ENCODE peak calls at places on chromosomes 11 and 22, in four cellular contexts. O is HepG2, T is GM12878, M is K562. W is an unnamed sample.

GRCh38 chr11:85685131-85685819 is 720 bp downstream of the CCDC89 start:
- DNase-seq in O (no peak), T (no peak), M (no peak), W (peak; percentile 12)

GRCh38 chr11:116772443-116773202 is at the start of gene BUD13:
- DNase-seq in O (peak; percentile 78), M (peak; percentile 93), T (peak; percentile 60), W (peak; percentile 90)

GRCh38 chr22:50473088-50473487 is 1.7 kb downstream of the SBF1 start:
- DNase-seq in M (peak; percentile 46), O (peak; percentile 35), T (no peak), W (peak; percentile 68)

GRCh38 chr22:39435616-39436015 is 21.2 kb upstream of the MGAT3 start:
- DNase-seq in T (no peak), O (no peak), M (no peak), W (no peak)

GRCh38 chr11:117442869-117443239 is 115.2 kb downstream of the CEP164 start:
- DNase-seq in T (no peak), O (no peak), M (no peak), W (no peak)

GRCh38 chr11:1739576-1739975 is 10.8 kb downstream of the IFITM10 start:
- DNase-seq in O (no peak), T (no peak), M (no peak), W (no peak)

GRCh38 chr11:102733232-102733875 is 8.6 kb upstream of the MMP8 start:
- DNase-seq in M (peak; percentile 78), T (no peak), O (peak; percentile 60), W (peak; percentile 78)

GRCh38 chr22:25402501-25403283 is 161.8 kb upstream of the GRK3 start:
- DNase-seq in O (peak; percentile 95), M (peak; percentile 9), T (no peak), W (no peak)

GRCh38 chr22:47175151-47175760 is 412.8 kb downstream of the TBC1D22A start:
- DNase-seq in O (no peak), M (no peak), T (no peak), W (no peak)

GRCh38 chr11:36594316-36594989 is at the start of gene IFTAP:
- DNase-seq in M (peak; percentile 83), O (peak; percentile 90), T (no peak), W (peak; percentile 82)

GRCh38 chr11:120911943-120912342 is 112.0 kb upstream of the TBCEL start:
- DNase-seq in O (no peak), T (no peak), M (no peak), W (no peak)

GRCh38 chr11:120912915-120913314 is 111.0 kb upstream of the TBCEL start:
- DNase-seq in T (no peak), M (no peak), O (no peak), W (no peak)

GRCh38 chr11:120912504-120912903 is 111.4 kb upstream of the TBCEL start:
- DNase-seq in M (peak; percentile 26), T (no peak), O (peak; percentile 36), W (peak; percentile 36)

GRCh38 chr11:120917536-120918239 is 106.2 kb upstream of the TBCEL start:
- DNase-seq in M (no peak), T (peak; percentile 12), O (no peak), W (no peak)

DNA sequence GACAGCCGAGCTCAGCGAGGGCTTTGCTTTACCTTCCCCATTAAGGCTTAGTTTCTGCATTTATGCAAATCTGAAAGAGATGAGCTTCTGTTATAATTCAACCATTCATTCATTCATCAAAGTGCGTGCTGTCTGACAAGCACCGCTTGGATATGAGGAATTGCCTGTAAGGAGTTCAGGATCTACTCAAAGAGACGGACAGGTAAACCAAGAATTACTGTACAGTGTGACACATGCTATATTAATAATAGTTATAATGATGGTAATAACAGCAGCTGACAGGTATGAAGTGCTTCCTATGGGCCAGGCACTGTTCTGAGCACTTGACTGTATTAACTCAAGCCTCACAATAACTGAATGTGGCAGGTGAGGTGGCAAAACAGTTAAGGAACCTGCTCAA is 109.9 kb upstream of the TBCEL start:
- DNase-seq in T (no peak), O (no peak), M (no peak), W (no peak)
- TF ChIP-seq TARDBP in T (no peak), O (no peak), M (no peak), W (no peak)

DNA sequence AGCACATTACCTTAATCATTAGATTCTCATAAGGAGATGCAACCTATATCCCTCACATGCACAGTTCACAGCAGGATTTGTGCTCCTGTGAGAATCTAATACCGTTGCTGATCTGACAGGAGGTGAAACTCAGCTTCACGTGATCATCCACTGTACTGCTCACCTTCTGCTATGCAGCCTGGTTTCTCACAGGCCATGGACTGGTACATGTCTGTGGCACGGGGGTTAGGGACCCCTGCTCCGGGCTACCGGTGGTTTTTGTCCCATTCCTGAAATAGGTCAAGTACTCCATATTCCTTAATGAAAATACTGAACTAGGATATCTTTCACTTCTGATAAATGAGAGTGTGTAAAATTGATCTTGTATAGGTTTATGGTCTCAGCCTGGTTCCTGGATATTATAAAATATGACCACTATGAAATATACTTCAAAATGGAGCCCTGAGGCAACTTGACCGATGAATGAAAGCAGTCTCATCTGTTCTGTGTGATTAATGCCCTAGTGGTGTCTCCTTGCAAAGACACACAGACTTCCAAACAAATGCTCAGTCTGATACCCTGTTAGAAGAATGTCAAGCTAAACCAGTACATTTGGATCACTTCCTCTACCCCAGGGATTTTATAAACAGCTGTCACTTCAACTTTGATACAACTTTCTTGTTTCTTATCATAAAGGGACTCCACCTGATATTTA is 492.9 kb upstream of the ANO3 start:
- DNase-seq in T (no peak), O (no peak), M (no peak), W (peak; percentile 9)
- TF ChIP-seq TARDBP in T (no peak), O (no peak), M (no peak), W (no peak)

DNA sequence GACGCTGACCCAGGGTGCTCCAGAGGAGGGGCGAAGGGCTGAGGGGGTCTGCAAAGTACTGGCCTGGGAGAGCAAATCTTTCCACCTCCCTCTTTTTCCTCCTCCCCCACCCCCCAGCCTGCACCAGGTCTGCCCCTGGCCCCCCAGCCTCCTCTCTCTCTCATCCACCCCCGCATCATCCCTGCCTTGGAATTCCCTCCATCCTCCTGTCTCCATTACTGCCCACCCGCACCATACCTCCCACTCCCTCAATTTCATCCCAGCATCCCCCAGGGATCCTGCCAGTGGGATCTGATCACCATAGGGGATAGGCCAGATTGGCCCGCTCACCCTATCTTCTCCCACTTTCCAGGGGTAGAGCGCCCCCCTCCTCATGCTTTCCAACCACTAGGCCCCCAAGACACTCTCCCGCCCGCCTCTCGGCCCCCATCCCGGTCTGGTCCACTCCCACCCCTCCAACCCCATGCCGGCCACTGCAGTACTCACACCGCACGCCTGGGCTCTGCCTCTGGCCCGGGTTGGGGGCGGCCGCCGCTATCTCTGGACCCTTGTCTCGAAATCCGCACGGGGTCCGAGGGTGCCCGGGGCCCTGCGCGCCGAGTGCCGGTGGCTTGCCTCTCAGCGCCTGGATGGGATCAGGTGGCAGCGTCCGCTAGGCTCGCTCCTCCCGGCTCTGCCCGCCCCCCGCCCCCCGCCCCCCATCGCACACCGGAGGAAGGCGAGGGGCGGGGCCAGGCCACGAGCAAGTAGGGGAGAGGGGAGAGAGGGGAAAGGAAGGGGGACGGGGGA is at the start of gene GAL3ST3:
- DNase-seq in O (no peak), T (no peak), M (no peak), W (no peak)
- TF ChIP-seq TARDBP in O (no peak), T (no peak), M (no peak), W (no peak)

GRCh38 chr11:76632492-76632891 is 38.1 kb downstream of the LRRC32 start:
- DNase-seq in T (no peak), M (no peak), O (no peak), W (no peak)
- TF ChIP-seq TARDBP in T (no peak), M (no peak), O (no peak), W (no peak)

W was measured in HEK293T.